ENCODE peak calls at places on chromosomes 7 and 10, in eight cellular contexts. D is A549, M is psoas muscle, L is GM12878, S is lower leg skin, F is body of pancreas, A is heart left ventricle, X is uterus. V is an unnamed sample.

GRCh38 chr10:92688927-92689662 is 660 bp upstream of the HHEX start:
- DNase-seq in X (no peak), F (peak), D (no peak), A (peak), S (no peak), L (no peak), M (peak), V (peak)

GRCh38 chr10:109374215-109374614 is 549.1 kb downstream of the XPNPEP1 start:
- DNase-seq in M (no peak), D (no peak), L (no peak), F (no peak), S (no peak), A (no peak), X (no peak), V (no peak)

GRCh38 chr7:105319578-105319977 is 69.1 kb downstream of the SRPK2 start:
- DNase-seq in M (no peak), A (no peak), L (peak), F (no peak), X (no peak), D (no peak), S (no peak), V (no peak)

GRCh38 chr7:33447980-33448379 is 318.6 kb downstream of the BBS9 start:
- DNase-seq in D (no peak), M (no peak), S (no peak), F (no peak), L (no peak), X (no peak), A (no peak), V (no peak)

GRCh38 chr7:17462059-17462695 is 163.7 kb downstream of the AHR start:
- DNase-seq in D (no peak), X (no peak), A (no peak), S (no peak), M (no peak), F (no peak), L (no peak), V (no peak)

GRCh38 chr7:108418941-108419340 is 37.3 kb downstream of the NRCAM start:
- DNase-seq in X (no peak), F (no peak), A (no peak), S (no peak), L (no peak), M (no peak), D (no peak), V (no peak)

GRCh38 chr7:30173058-30173897 is 38.5 kb downstream of the MTURN start:
- DNase-seq in F (peak), A (peak), M (peak), D (no peak), S (peak), X (peak), L (no peak), V (peak)

GRCh38 chr10:88728107-88728763 is 22.2 kb downstream of the LIPK start:
- DNase-seq in X (no peak), A (no peak), S (no peak), L (no peak), D (no peak), F (peak), M (no peak), V (no peak)

GRCh38 chr10:58756126-58756525 is 243.5 kb downstream of the BICC1 start:
- DNase-seq in D (no peak), X (no peak), A (no peak), L (no peak), F (no peak), S (no peak), M (no peak), V (no peak)

GRCh38 chr7:99720370-99721128 is 14.4 kb downstream of the CYP3A7 start:
- DNase-seq in L (peak), F (peak), X (no peak), M (no peak), A (no peak), D (no peak), S (no peak), V (no peak)

GRCh38 chr7:2525161-2525930 is 5.8 kb downstream of the LFNG start:
- DNase-seq in L (no peak), S (no peak), X (no peak), F (peak), D (no peak), M (no peak), A (peak), V (no peak)

GRCh38 chr10:71611131-71611530 is 108.4 kb downstream of the C10orf105 start:
- DNase-seq in X (no peak), A (no peak), M (no peak), D (no peak), S (no peak), F (no peak), L (no peak), V (no peak)

GRCh38 chr10:86331861-86332260 is 34.7 kb downstream of the GRID1 start:
- DNase-seq in S (no peak), L (no peak), X (no peak), A (no peak), D (no peak), M (no peak), F (no peak), V (no peak)

GRCh38 chr10:58952747-58953466 is 223.5 kb upstream of the PHYHIPL start:
- DNase-seq in S (peak), F (peak), A (peak), L (peak), X (peak), M (no peak), D (peak), V (peak)

GRCh38 chr7:155230169-155230593 is 67.5 kb upstream of the INSIG1 start:
- DNase-seq in S (peak), A (peak), M (peak), F (peak), D (peak), L (no peak), X (no peak), V (peak)

GRCh38 chr10:103458720-103459119 is at the start of gene CALHM1:
- DNase-seq in D (no peak), L (no peak), A (no peak), X (no peak), F (no peak), S (no peak), M (no peak), V (no peak)

GRCh38 chr7:143884978-143885559 is 16.9 kb downstream of the TCAF1 start:
- DNase-seq in L (no peak), D (no peak), A (peak), M (peak), F (peak), X (peak), S (no peak), V (no peak)

GRCh38 chr7:44978511-44979366 is at the start of gene MYO1G:
- DNase-seq in S (no peak), M (no peak), F (peak), D (no peak), L (peak), X (no peak), A (peak), V (no peak)

GRCh38 chr7:100655908-100656674 is at the start of gene ACTL6B:
- DNase-seq in X (no peak), L (no peak), A (peak), F (peak), D (peak), S (no peak), M (peak), V (no peak)

GRCh38 chr7:95547356-95547755 is 49.0 kb downstream of the PDK4 start:
- DNase-seq in A (no peak), D (no peak), S (no peak), L (no peak), F (no peak), M (no peak), X (no peak), V (no peak)

GRCh38 chr7:53292341-53292740 is 256.9 kb downstream of the POM121L12 start:
- DNase-seq in S (no peak), F (no peak), D (no peak), A (no peak), X (no peak), M (no peak), L (no peak), V (no peak)

GRCh38 chr7:156577645-156578577 is 62.7 kb upstream of the RNF32 start:
- DNase-seq in X (no peak), S (no peak), F (no peak), M (no peak), L (no peak), A (no peak), D (no peak), V (no peak)

GRCh38 chr10:31090894-31091607 is 59.4 kb upstream of the ZNF438 start:
- DNase-seq in F (no peak), A (no peak), L (peak), M (no peak), D (no peak), X (no peak), S (no peak), V (no peak)

GRCh38 chr7:84647797-84648762 is 453.5 kb upstream of the SEMA3A start:
- DNase-seq in S (no peak), M (no peak), F (no peak), L (no peak), X (no peak), D (no peak), A (no peak), V (peak)

GRCh38 chr7:938546-939185 is 15.8 kb downstream of the ADAP1 start:
- DNase-seq in A (peak), F (no peak), D (no peak), S (no peak), M (peak), L (no peak), X (no peak), V (no peak)

GRCh38 chr10:452512-453504 is 236.7 kb downstream of the DIP2C start:
- DNase-seq in S (no peak), L (no peak), F (no peak), X (no peak), D (no peak), M (no peak), A (no peak), V (no peak)

DNA sequence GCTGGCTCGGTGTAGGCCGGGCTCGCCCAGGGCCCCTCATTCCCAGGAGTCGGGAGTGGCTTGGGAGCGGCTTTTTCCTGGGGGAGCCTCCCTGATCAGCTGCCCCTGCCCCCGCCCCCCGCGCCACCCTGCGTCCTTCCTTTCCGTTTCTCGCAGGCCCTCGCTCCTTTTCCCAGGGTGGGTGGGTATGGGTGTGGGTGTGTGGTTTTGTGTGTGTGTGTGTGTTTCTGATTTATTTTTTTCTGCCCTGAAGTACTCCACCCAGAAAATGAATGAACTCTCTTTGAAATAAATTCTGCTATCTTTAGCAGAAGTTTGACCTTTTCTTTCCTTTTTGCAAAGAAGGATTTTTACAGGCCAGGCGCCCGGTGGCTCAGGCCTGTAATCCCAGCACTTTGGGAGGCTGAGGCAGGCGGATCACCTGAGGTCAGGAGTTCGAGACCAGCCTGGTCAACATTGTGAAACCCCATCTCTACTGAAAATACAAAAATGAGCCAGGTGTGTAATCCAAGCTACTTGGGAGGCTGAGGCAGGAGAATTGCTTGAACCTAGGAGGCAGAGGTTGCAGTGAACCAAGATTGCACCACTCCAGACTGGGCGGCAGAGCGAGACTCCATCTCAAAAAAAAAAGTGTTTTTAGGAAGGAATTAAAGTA is 30.0 kb upstream of the AP5Z1 start:
- DNase-seq in F (no peak), M (no peak), L (no peak), X (no peak), A (no peak), D (no peak), S (no peak), V (no peak)
- H3K4me3 ChIP-seq in F (no peak), M (peak), L (peak), X (peak), A (peak), D (peak), S (no peak), V (peak)

GRCh38 chr7:36895112-36895511 is 170.8 kb upstream of the AOAH start:
- DNase-seq in X (no peak), D (no peak), L (no peak), M (no peak), F (no peak), A (no peak), S (no peak), V (no peak)
- H3K4me3 ChIP-seq in X (no peak), D (no peak), L (no peak), M (no peak), F (no peak), A (no peak), S (no peak), V (no peak)

DNA sequence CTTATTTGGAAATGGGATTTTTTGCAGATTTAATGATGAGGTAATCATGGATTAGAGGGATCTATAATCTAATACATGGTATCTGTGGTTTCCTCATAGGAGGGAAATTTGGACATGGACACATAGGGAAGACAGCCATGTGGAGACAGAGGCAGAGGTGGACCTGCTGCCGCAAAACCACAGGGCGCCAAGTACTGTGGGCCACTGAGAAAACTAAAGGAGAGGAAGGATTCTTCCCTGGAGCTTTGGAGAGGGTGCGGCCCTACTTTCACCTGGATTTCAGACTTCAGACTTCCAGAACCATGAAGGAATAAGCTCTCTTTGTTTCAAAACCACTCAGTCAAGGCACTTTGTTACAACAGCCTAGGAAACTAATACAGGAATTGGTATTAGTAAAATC is 149.4 kb upstream of the AKR1E2 start:
- DNase-seq in D (no peak), A (no peak), X (no peak), L (no peak), F (no peak), S (no peak), M (no peak), V (no peak)
- H3K4me3 ChIP-seq in D (no peak), A (no peak), X (no peak), L (no peak), F (no peak), S (no peak), M (no peak), V (no peak)

GRCh38 chr7:57404343-57404966 is 45.5 kb upstream of the ZNF716 start:
- DNase-seq in D (no peak), S (no peak), X (peak), A (peak), M (peak), F (peak), L (no peak), V (no peak)
- H3K4me3 ChIP-seq in D (no peak), S (no peak), X (peak), A (peak), M (peak), F (no peak), L (no peak), V (no peak)

GRCh38 chr10:1504940-1505339 is 232.4 kb downstream of the ADARB2 start:
- DNase-seq in F (no peak), X (no peak), M (no peak), A (no peak), D (no peak), S (no peak), L (no peak), V (no peak)

GRCh38 chr10:1509003-1509402 is 228.3 kb downstream of the ADARB2 start:
- DNase-seq in S (no peak), A (no peak), D (no peak), M (no peak), F (no peak), L (no peak), X (no peak), V (no peak)

GRCh38 chr10:1507436-1507835 is 229.9 kb downstream of the ADARB2 start:
- DNase-seq in D (no peak), A (no peak), L (no peak), S (no peak), F (no peak), M (no peak), X (no peak), V (no peak)

GRCh38 chr10:1508096-1508495 is 229.2 kb downstream of the ADARB2 start:
- DNase-seq in M (no peak), S (no peak), X (no peak), D (no peak), A (no peak), F (no peak), L (no peak), V (no peak)

DNA sequence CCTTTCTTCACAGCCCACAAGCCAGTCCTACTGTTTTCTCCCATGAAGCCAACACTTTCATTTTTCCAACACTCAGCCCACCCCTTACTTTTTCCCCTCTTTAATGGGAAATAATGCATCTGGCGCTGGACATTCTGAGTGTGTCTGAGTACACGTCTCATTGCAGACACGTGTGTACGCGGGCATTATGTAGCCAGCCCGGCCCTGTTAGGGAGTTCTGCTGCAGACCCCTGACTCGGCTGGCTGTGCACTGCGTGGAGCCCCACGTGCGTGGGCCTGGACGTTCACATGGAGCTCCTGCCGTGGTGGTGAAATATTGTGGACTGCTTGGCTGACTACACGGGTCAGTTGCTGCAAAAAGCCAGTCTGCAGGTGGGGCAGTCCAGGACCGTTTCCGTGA is 233.0 kb downstream of the ADARB2 start:
- DNase-seq in F (no peak), A (no peak), D (no peak), L (no peak), M (no peak), X (no peak), S (no peak), V (no peak)
- H3K4me3 ChIP-seq in F (no peak), A (no peak), D (no peak), L (no peak), M (no peak), X (no peak), S (no peak), V (no peak)

V was measured in SJSA1.